ENCODE peak calls at places on chromosomes 3 and 15, in six cellular contexts. R, H, P, J, D and U are unnamed samples.

GRCh38 chr3:13010770-13011169 is 62.5 kb downstream of the IQSEC1 start:
- DNase-seq in R (no peak), P (no peak), D (no peak), H (no peak), J (no peak), U (no peak)

GRCh38 chr15:52171807-52172206 is 19.4 kb downstream of the GNB5 start:
- DNase-seq in J (no peak), D (no peak), H (no peak), P (no peak), R (no peak), U (no peak)

GRCh38 chr3:128546646-128547045 is 53.6 kb upstream of the GATA2 start:
- DNase-seq in H (no peak), J (no peak), P (no peak), R (no peak), D (no peak), U (no peak)

GRCh38 chr3:101836907-101837598 is 12.3 kb upstream of the NFKBIZ start:
- DNase-seq in P (no peak), R (no peak), J (no peak), D (no peak), H (no peak), U (peak)

GRCh38 chr3:196568246-196569002 is at the start of the genes FBXO45 and WDR53:
- DNase-seq in R (peak), J (peak), P (peak), D (peak), H (peak), U (peak)

GRCh38 chr3:102536479-102536878 is 101.7 kb downstream of the ZPLD1 start:
- DNase-seq in H (no peak), J (no peak), D (peak), R (no peak), P (no peak), U (no peak)

GRCh38 chr3:150251654-150252053 is 156.4 kb upstream of the TSC22D2 start:
- DNase-seq in J (no peak), P (no peak), D (no peak), R (no peak), H (no peak), U (no peak)

GRCh38 chr3:65785065-65785645 is 253.6 kb downstream of the MAGI1 start:
- DNase-seq in J (peak), D (no peak), H (no peak), R (no peak), P (no peak), U (no peak)

GRCh38 chr3:95289295-95289694 is 1226.4 kb downstream of the NSUN3 start:
- DNase-seq in P (no peak), D (no peak), H (no peak), R (no peak), J (peak), U (no peak)

GRCh38 chr15:68281008-68281407 is 3.5 kb downstream of the FEM1B start:
- DNase-seq in J (no peak), P (no peak), R (no peak), H (no peak), D (no peak), U (no peak)

GRCh38 chr3:185797993-185798830 is 26.6 kb downstream of the IGF2BP2 start:
- DNase-seq in J (no peak), R (no peak), D (no peak), P (no peak), H (no peak), U (no peak)

GRCh38 chr3:51703776-51704510 is 2.9 kb upstream of the GRM2 start:
- DNase-seq in J (no peak), D (no peak), P (no peak), H (no peak), R (peak), U (no peak)

GRCh38 chr3:29279830-29280229 is 1.0 kb upstream of the RBMS3 start:
- DNase-seq in H (no peak), P (no peak), J (no peak), R (no peak), D (no peak), U (no peak)

GRCh38 chr3:155293518-155293917 is at the start of gene STRIT1:
- DNase-seq in R (no peak), H (no peak), J (no peak), P (no peak), D (no peak), U (no peak)

GRCh38 chr3:59540241-59540640 is 490.4 kb upstream of the CFAP20DC start:
- DNase-seq in H (no peak), D (no peak), J (no peak), R (no peak), P (no peak), U (no peak)

GRCh38 chr3:11452988-11453847 is 181.0 kb downstream of the ATG7 start:
- DNase-seq in J (peak), R (no peak), H (no peak), D (no peak), P (no peak), U (no peak)

GRCh38 chr15:59680346-59680745 is 8.8 kb downstream of the BNIP2 start:
- DNase-seq in R (no peak), P (no peak), J (no peak), D (no peak), H (no peak), U (no peak)

GRCh38 chr3:136249593-136250225 is 431 bp upstream of the PCCB start:
- DNase-seq in H (no peak), J (no peak), D (no peak), R (no peak), P (no peak), U (no peak)

GRCh38 chr3:126836220-126836860 is 132.3 kb downstream of the CHCHD6 start:
- DNase-seq in P (no peak), J (no peak), H (peak), R (no peak), D (no peak), U (no peak)

GRCh38 chr3:17901893-17902292 is 159.5 kb upstream of the TBC1D5 start:
- DNase-seq in H (no peak), R (no peak), P (no peak), J (no peak), D (no peak), U (no peak)

GRCh38 chr15:42581272-42581730 is 5.9 kb downstream of the STARD9 start:
- DNase-seq in H (peak), R (peak), P (peak), D (peak), J (no peak), U (peak)

GRCh38 chr3:55963611-55964010 is 476.5 kb upstream of the WNT5A start:
- DNase-seq in J (no peak), H (no peak), D (no peak), P (no peak), R (no peak), U (no peak)

GRCh38 chr3:109977903-109978302 is 640.6 kb upstream of the DPPA4 start:
- DNase-seq in J (no peak), P (peak), H (no peak), R (no peak), D (no peak), U (no peak)

GRCh38 chr3:17151598-17152373 is 267.0 kb downstream of the PLCL2 start:
- DNase-seq in D (peak), J (no peak), R (no peak), P (no peak), H (no peak), U (no peak)